ENCODE peak calls at places on chromosomes 13 and 19, in four cellular contexts. W is mucosa of descending colon; U is tibial nerve; Q is CD4-positive, alpha-beta memory T cell. Y is an unnamed sample.

GRCh38 chr19:27971071-27971470 is 1241.9 kb downstream of the UQCRFS1 start:
- DNase-seq in U (no peak), W (no peak), Q (no peak), Y (no peak)

GRCh38 chr19:51138549-51138979 is 3.5 kb upstream of the SIGLEC7 start:
- DNase-seq in U (peak; percentile 47), W (peak; percentile 55), Q (no peak), Y (no peak)

GRCh38 chr19:14440049-14440448 is 6.9 kb downstream of the PKN1 start:
- DNase-seq in U (peak; percentile 55), Q (peak; percentile 77), W (peak; percentile 93), Y (no peak)

GRCh38 chr19:18996796-18997394 is 36.4 kb downstream of the SUGP2 start:
- DNase-seq in W (no peak), Q (no peak), U (no peak), Y (no peak)

GRCh38 chr19:6065685-6066365 is 44.5 kb downstream of the RFX2 start:
- DNase-seq in Q (peak; percentile 58), U (no peak), W (no peak), Y (no peak)

GRCh38 chr19:10744222-10744847 is 26.5 kb downstream of the DNM2 start:
- DNase-seq in U (no peak), Q (no peak), W (no peak), Y (no peak)

GRCh38 chr19:53991224-53992113 is at the start of gene CACNG6:
- DNase-seq in Q (no peak), U (no peak), W (no peak), Y (no peak)

GRCh38 chr13:96243371-96243770 is 153.5 kb downstream of the HS6ST3 start:
- DNase-seq in W (no peak), U (no peak), Q (no peak), Y (no peak)

GRCh38 chr19:33280351-33280921 is 21.9 kb downstream of the CEBPA start:
- DNase-seq in W (peak; percentile 61), U (no peak), Q (no peak), Y (no peak)

DNA sequence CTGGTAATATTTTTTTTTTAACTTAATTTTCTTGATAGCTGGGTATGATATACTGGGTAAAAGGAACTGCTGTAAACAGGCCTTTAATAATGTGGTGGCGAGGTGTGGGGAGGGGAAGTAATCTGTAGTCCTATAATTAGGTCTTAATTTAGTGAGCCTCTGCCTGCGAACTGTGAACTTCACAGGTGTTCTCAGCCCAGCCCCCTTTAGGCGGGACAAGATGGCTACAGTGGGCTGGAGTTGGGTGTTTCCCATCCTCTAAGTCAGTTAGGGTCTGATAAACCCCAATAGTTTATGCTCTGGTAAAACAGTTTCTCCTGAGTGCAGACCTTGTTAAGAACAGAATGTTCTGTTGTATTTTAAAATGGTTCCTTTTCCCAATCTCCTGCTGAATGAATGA is 97.6 kb upstream of the SERP2 start:
- DNase-seq in W (no peak), U (no peak), Q (no peak), Y (no peak)
- H3K4me1 ChIP-seq in W (peaks cover 3% of the 10 kb centered on the region), U (peaks cover 24% of the 10 kb centered on the region), Q (peaks cover 24% of the 10 kb centered on the region), Y (no peaks in the 10 kb centered on the region)

GRCh38 chr19:41321204-41321599 is 11.2 kb downstream of the CCDC97 start:
- DNase-seq in Q (no peak), W (no peak), U (no peak), Y (no peak)
- H3K4me1 ChIP-seq in Q (peaks cover 10% of the 10 kb centered on the region), W (peaks cover 22% of the 10 kb centered on the region), U (peaks cover 34% of the 10 kb centered on the region), Y (peaks cover 23% of the 10 kb centered on the region)

GRCh38 chr19:38665219-38665931 is 17.9 kb downstream of the ACTN4 start:
- DNase-seq in W (no peak), Q (no peak), U (no peak), Y (no peak)

GRCh38 chr19:38664503-38665211 is 17.2 kb downstream of the ACTN4 start:
- DNase-seq in W (no peak), U (no peak), Q (no peak), Y (no peak)

GRCh38 chr19:38667552-38668205 is 20.2 kb downstream of the ACTN4 start:
- DNase-seq in Q (no peak), W (no peak), U (no peak), Y (no peak)

GRCh38 chr19:38665950-38666661 is 18.7 kb downstream of the ACTN4 start:
- DNase-seq in Q (no peak), W (peak; percentile 76), U (peak; percentile 65), Y (no peak)

DNA sequence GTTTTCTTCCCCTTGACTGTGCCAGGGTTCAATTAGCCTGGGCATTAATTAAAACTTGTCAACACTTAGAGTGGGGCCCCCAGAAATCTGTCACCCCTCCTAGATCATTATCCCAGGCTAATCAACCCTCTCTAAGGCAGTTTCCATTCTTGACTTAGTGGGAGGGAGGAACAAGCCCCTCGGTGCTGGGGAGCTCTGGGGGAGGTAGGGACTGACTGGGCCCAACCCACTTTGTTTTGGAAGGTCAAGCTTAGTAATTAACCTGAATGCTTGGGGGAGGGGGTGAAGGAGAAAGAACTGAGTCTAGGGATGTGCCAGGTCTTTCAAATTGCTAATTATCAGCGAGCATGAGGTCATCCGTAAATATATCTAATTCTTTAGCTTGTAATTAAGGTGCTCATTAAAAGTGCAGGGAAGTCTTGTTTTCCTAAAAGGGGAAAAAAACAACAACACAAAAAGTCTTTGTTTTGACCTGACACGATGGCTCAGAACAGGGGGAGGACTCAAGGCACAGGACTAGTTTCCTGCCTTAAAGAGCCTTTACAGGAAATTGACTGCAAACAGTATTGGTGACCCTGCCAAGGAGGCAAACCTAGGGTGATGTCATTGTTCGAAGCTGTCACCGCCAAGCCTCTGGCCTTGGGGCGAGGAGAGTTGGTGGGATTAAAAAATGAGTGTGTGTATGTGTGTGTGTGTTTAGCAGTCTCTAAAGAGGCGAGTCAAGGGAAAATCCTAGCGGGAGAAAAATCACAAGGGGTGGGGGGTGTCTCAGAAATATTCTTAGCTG is 19.4 kb downstream of the ACTN4 start:
- DNase-seq in U (no peak), W (no peak), Q (no peak), Y (peak; percentile 74)
- H3K4me1 ChIP-seq in U (peaks cover 93% of the 10 kb centered on the region), W (peaks cover 93% of the 10 kb centered on the region), Q (peaks cover 99% of the 10 kb centered on the region), Y (peaks cover 97% of the 10 kb centered on the region)

DNA sequence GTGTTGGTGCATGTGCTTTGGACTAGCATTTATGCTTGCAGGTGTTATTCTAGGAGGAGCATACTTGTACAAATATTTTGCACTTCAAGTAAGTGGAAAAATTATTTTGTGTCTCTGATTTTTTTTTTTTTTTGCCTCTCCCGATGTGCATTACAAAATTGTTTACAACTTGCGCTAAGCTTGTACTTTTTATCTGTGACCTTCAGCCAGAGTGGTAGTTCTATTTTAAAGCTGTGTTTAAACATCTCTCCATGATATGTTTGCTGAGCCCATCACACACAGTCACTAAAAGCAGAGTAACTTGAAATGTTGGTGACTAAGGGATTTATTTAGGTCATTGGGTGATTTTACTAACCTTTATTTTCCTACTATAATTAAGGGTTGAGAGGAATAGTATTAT is 20.8 kb downstream of the ITM2B start:
- DNase-seq in U (no peak), Q (no peak), W (no peak), Y (no peak)
- H3K4me1 ChIP-seq in U (peaks cover 9% of the 10 kb centered on the region), Q (peaks cover 47% of the 10 kb centered on the region), W (no peaks in the 10 kb centered on the region), Y (no peaks in the 10 kb centered on the region)

GRCh38 chr13:36531746-36532486 is 99.6 kb downstream of the CCNA1 start:
- DNase-seq in U (peak; percentile 16), W (no peak), Q (no peak), Y (peak; percentile 24)

GRCh38 chr13:36533806-36534205 is 101.5 kb downstream of the CCNA1 start:
- DNase-seq in Q (no peak), U (no peak), W (no peak), Y (peak; percentile 76)

GRCh38 chr13:36528105-36528504 is 95.8 kb downstream of the CCNA1 start:
- DNase-seq in W (no peak), Q (no peak), U (no peak), Y (no peak)

GRCh38 chr13:36530050-36530789 is 97.9 kb downstream of the CCNA1 start:
- DNase-seq in U (no peak), W (no peak), Q (no peak), Y (peak; percentile 69)

DNA sequence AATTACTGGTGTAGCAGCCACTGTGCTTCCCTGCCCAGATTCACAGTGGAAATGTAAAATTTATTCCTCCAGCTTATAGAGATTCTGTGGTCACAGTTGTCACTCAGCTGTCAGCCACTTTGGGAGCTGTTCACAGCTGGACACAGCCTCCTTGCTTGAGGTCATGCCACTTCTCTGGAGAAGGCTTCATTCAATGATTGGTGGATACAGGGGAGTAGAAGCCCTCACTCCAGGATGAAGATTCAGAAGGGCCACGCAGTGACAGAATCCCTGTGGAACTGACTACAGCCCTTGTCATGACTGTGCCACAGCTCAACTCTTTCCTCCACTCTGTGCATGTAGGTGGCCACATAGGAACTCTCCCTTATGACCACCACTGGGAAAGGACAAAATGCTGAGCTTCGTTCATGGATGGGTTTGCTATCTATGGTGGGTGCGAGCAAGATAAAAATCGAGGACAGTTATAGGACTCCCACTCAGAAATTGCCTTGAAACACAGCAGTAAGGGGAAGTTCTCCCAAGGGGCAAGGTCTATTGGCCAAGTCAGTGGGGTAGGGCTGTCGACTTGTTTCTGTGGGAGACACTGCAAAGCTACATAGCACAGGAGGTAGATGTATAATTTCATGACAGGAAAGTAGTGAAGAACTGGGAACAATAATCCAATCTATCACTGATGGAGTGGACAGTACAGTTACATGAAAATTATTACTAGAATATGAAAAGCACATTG is 98.7 kb downstream of the CCNA1 start:
- DNase-seq in Q (no peak), U (no peak), W (no peak), Y (no peak)
- H3K4me1 ChIP-seq in Q (no peaks in the 10 kb centered on the region), U (no peaks in the 10 kb centered on the region), W (no peaks in the 10 kb centered on the region), Y (peaks cover 38% of the 10 kb centered on the region)

DNA sequence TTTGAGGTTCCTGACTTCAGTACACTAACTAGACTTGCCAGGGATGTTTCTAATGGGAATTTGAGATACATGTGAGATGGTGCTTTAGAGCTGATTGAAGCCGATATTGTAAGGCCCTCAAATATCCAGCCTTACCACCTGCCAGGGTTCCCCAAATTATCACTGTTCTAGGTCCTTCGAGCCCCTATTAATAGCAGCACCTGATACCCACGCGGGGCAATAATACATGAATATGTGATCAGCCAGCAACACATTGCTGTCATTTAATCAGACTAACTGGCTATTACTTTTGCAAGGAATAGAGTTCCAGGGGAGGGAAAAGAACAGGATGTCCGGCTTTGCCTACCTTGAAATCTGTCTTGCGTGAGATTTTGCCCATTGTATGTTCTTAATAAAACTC is 5.1 kb downstream of the RGCC start:
- DNase-seq in W (no peak), U (no peak), Q (peak; percentile 32), Y (no peak)
- H3K4me1 ChIP-seq in W (peaks cover 7% of the 10 kb centered on the region), U (peaks cover 24% of the 10 kb centered on the region), Q (peaks cover 83% of the 10 kb centered on the region), Y (peaks cover 24% of the 10 kb centered on the region)

DNA sequence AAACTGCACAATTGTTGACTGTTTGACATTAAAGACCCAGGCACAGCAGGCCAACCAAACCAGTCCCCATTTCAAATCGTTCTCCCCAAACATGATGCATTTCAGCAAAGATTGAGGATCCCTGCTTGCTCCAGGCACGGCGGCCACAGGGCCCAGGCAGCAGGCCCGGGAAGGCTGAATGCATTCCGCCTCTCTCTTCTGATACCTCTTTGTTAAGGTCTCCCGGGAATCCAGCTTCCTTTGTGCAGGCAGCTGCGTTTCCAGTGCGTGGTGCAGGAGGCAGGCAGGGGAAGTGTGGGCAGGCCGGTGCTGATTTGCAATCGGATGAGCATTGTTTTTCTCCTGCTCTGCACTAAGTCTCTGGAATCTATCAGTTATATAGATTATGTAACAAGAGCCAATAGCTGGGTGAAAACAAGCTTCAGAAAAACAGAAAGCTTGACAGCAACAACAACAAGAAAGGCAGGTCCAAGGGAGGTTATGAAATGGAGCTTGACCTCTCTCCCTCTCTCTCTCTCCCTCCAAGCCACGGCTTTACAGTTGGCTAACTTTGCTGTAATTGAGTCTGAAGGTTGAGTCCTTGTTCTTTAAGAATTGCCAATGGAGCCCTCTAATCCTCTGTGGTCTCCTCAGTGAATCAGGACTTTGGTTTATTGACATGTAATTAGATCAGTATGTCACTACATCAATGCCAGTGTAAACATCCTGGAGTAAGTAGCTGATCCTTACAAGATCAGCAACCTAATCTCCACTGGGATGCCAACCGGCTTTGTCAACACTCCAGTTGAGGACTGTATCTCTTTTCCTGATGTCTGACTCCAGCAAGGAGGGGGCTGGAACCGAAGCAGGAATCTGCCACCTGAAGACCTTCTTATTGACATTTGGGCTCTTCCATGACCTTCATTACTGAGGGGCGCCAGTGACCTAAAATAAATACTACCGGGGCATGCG is 338.0 kb downstream of the TEX29 start:
- DNase-seq in Q (no peak), U (no peak), W (no peak), Y (no peak)
- H3K4me1 ChIP-seq in Q (no peaks in the 10 kb centered on the region), U (peaks cover 8% of the 10 kb centered on the region), W (no peaks in the 10 kb centered on the region), Y (no peaks in the 10 kb centered on the region)

GRCh38 chr13:38147050-38147449 is 202.6 kb upstream of the UFM1 start:
- DNase-seq in Q (no peak), W (no peak), U (no peak), Y (no peak)
- H3K4me1 ChIP-seq in Q (no peaks in the 10 kb centered on the region), W (peaks cover 2% of the 10 kb centered on the region), U (no peaks in the 10 kb centered on the region), Y (no peaks in the 10 kb centered on the region)